ENCODE peak calls at places on chromosomes 4 and X, in seven cellular contexts. I is astrocyte of the spinal cord, S is GM13976, G is HCT116, P is transverse colon, Y is fibroblast of mammary gland, K is sigmoid colon. V is an unnamed sample.
A peak's percentile ranks its signal among the peaks of the same experiment; 100 is the strongest.

GRCh38 chrX:40340116-40340515 is 240.7 kb upstream of the ATP6AP2 start:
- DNase-seq in S (no peak), K (no peak), G (no peak), I (no peak), P (no peak), Y (no peak), V (no peak)

GRCh38 chrX:63434665-63435064 is 83.5 kb upstream of the SPIN4 start:
- DNase-seq in P (peak; percentile 55), I (no peak), G (peak; percentile 18), K (no peak), Y (peak; percentile 2), S (no peak), V (no peak)

GRCh38 chrX:95071621-95072020 is 1397.6 kb downstream of the FAM133A start:
- DNase-seq in S (no peak), I (no peak), G (no peak), P (no peak), K (no peak), Y (no peak), V (peak; percentile 39)

GRCh38 chr4:175906397-175906796 is 94.3 kb upstream of the GPM6A start:
- DNase-seq in K (no peak), I (no peak), S (no peak), P (no peak), G (no peak), Y (no peak), V (no peak)

GRCh38 chrX:49878128-49878833 is 1.0 kb upstream of the USP27X start:
- DNase-seq in G (no peak), S (no peak), I (no peak), P (peak; percentile 9), K (peak; percentile 66), Y (no peak), V (no peak)

GRCh38 chr4:17168571-17168970 is 270.1 kb upstream of the LDB2 start:
- DNase-seq in G (no peak), K (no peak), Y (peak; percentile 87), P (no peak), S (no peak), I (peak; percentile 96), V (no peak)

GRCh38 chrX:110418857-110419249 is 60.2 kb downstream of the RTL9 start:
- DNase-seq in I (peak; percentile 64), S (no peak), K (no peak), Y (peak; percentile 83), G (no peak), P (no peak), V (no peak)

GRCh38 chr4:44931720-44932119 is 205.4 kb upstream of the GNPDA2 start:
- DNase-seq in G (no peak), I (no peak), S (no peak), Y (no peak), K (no peak), P (no peak), V (no peak)

GRCh38 chr4:123399638-123400358 is 3.2 kb downstream of the SPRY1 start:
- DNase-seq in I (peak; percentile 59), P (no peak), K (no peak), S (no peak), G (no peak), Y (peak; percentile 42), V (no peak)

GRCh38 chr4:142353149-142353738 is 492.9 kb downstream of the INPP4B start:
- DNase-seq in G (peak; percentile 69), Y (peak; percentile 83), K (no peak), S (no peak), P (no peak), I (peak; percentile 82), V (no peak)

GRCh38 chrX:82141942-82142341 is 940.0 kb downstream of the SH3BGRL start:
- DNase-seq in I (no peak), Y (no peak), P (no peak), S (no peak), G (no peak), K (no peak), V (no peak)

GRCh38 chrX:118963159-118963558 is 11.3 kb upstream of the LONRF3 start:
- DNase-seq in I (no peak), G (no peak), P (no peak), Y (no peak), S (no peak), K (no peak), V (no peak)

GRCh38 chr4:88457307-88458090 is 580 bp downstream of the HERC5 start:
- DNase-seq in S (no peak), K (peak; percentile 77), I (peak; percentile 1), P (peak; percentile 40), Y (no peak), G (peak; percentile 6), V (no peak)

GRCh38 chrX:135112096-135112729 is 8.1 kb downstream of the ETDB start:
- DNase-seq in G (peak; percentile 32), K (no peak), S (no peak), P (no peak), I (peak; percentile 22), Y (peak; percentile 42), V (peak; percentile 30)

GRCh38 chrX:54633641-54634040 is 103.6 kb downstream of the GNL3L start:
- DNase-seq in Y (peak; percentile 12), I (peak; percentile 42), K (no peak), S (no peak), P (no peak), G (no peak), V (no peak)

GRCh38 chrX:75522565-75523411 is at the start of gene ZDHHC15:
- DNase-seq in K (peak; percentile 83), S (no peak), Y (peak; percentile 8), G (no peak), P (peak; percentile 17), I (peak; percentile 35), V (peak; percentile 89)

GRCh38 chr4:98448923-98449322 is 187.7 kb downstream of the RAP1GDS1 start:
- DNase-seq in G (no peak), P (peak; percentile 33), S (no peak), I (no peak), K (no peak), Y (no peak), V (no peak)

GRCh38 chr4:124907881-124908280 is 195.3 kb upstream of the ANKRD50 start:
- DNase-seq in P (no peak), I (peak; percentile 85), Y (peak; percentile 94), K (no peak), G (no peak), S (no peak), V (no peak)

DNA sequence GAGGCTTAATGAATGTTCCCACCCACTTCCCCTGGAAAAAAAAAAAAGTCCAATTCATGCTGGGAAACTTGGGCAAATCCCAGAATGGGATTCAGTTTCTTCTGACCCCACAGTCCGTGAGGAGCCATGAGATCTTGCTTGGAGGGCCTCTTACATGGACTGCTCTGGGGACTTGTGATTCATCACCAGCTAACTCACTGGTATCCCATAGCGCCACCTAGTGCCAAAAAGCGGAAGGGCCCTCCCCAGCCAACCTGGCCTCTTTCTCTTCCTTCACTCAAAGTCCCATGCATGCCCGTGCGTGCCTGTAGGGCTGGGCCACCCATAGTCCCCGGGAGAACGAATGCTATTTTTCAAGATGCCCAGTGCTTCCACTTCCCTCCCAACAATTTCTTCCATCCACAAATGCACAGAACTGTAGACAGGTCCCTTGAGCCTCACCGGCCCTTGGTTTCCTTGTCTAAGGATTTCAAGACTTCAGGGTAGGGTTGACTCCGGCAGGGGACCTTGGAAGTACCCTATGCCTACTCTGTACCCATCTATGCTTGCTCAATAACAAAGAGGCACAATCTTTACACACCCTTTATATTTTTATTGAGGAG is 5.1 kb downstream of the RTL5 start:
- DNase-seq in Y (peak; percentile 92), K (peak; percentile 92), P (peak; percentile 87), I (peak; percentile 80), S (peak; percentile 76), G (peak; percentile 45), V (no peak)
- TF ChIP-seq CTCF in Y (peak; percentile 94), K (peak; percentile 72), P (peak; percentile 75), I (peak; percentile 94), S (peak; percentile 81), G (peak; percentile 71), V (peak; percentile 86)

GRCh38 chrX:26262121-26262523 is 46.2 kb downstream of the MAGEB5 start:
- DNase-seq in I (peak; percentile 83), S (no peak), K (no peak), Y (peak; percentile 1), P (no peak), G (no peak), V (no peak)
- TF ChIP-seq CTCF in I (no peak), S (no peak), K (no peak), Y (no peak), P (no peak), G (no peak), V (no peak)

GRCh38 chr4:659851-660250 is 14.2 kb downstream of the ATP5ME start:
- DNase-seq in I (no peak), G (no peak), S (no peak), P (no peak), Y (no peak), K (peak; percentile 25), V (peak; percentile 66)

GRCh38 chr4:660401-660800 is 13.7 kb downstream of the ATP5ME start:
- DNase-seq in P (no peak), I (no peak), S (no peak), K (peak; percentile 55), Y (no peak), G (no peak), V (peak; percentile 74)

GRCh38 chr4:661856-662761 is 12.0 kb downstream of the ATP5ME start:
- DNase-seq in I (no peak), P (peak; percentile 4), Y (no peak), K (peak; percentile 65), S (no peak), G (no peak), V (peak; percentile 88)

GRCh38 chr4:663046-663437 is 11.0 kb downstream of the ATP5ME start:
- DNase-seq in K (no peak), S (no peak), P (no peak), G (no peak), I (no peak), Y (no peak), V (peak; percentile 84)

GRCh38 chr4:661231-661630 is 12.8 kb downstream of the ATP5ME start:
- DNase-seq in K (peak; percentile 32), P (no peak), I (no peak), Y (no peak), G (no peak), S (no peak), V (peak; percentile 51)
- TF ChIP-seq CTCF in K (no peak), P (no peak), I (no peak), Y (no peak), G (no peak), S (no peak), V (no peak)

GRCh38 chr4:186131935-186132334 is 27.4 kb downstream of the FAM149A start:
- DNase-seq in S (no peak), I (no peak), G (no peak), P (no peak), Y (no peak), K (no peak), V (no peak)

GRCh38 chr4:186132577-186133277 is 28.2 kb downstream of the FAM149A start:
- DNase-seq in I (peak; percentile 51), S (no peak), Y (peak; percentile 7), G (peak; percentile 24), P (no peak), K (no peak), V (no peak)

GRCh38 chr4:186134254-186134653 is 29.8 kb downstream of the FAM149A start:
- DNase-seq in G (no peak), S (peak; percentile 74), K (no peak), Y (no peak), P (peak; percentile 20), I (no peak), V (no peak)

DNA sequence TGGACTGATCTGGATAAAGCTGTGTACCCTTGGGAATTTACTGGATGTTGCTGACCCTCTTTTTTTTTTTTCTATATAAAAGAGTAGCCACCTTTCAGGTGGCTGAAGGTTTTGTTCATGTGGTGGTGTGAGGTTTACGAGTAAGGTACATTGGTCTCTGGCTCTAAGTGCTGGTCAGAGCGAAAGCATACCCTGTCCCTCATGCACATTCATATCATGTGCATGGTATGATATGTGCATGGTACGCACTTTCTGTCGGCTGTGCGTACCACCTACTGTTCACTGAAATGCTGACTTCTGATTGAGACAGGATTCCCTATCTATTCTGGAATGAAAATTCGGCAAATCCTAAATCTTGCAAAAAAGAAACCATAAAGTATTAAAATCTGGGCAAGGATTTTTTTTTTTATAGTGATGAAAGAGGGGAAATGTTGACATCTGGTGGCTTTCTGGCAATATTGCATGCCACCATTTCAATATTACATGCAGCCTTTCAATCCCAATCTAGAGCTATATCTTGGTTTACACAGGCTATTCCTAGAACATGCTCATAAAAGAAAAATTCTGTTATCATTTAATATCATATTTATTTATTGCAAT is 32.8 kb downstream of the FAM149A start:
- DNase-seq in S (no peak), P (no peak), G (peak; percentile 12), I (peak; percentile 39), K (no peak), Y (peak; percentile 34), V (no peak)
- TF ChIP-seq CTCF in S (peak; percentile 42), P (peak; percentile 77), G (peak; percentile 65), I (peak; percentile 67), K (peak; percentile 17), Y (peak; percentile 68), V (peak; percentile 91)